ENCODE peak calls at places on chromosome 14, in five cellular contexts. One of them, this sample, is unnamed. For H3K79me2, the result is how much of the 10 kb centered on the place peaks cover.

GRCh38 chr14:100237735-100238418 is 1.1 kb upstream of the YY1 start:
- DNase-seq in neural progenitor cell: peak
- DNase-seq in OCI-LY7: peak
- DNase-seq in fibroblast of lung: peak
- DNase-seq in H9: peak
- DNase-seq in this sample: peak

GRCh38 chr14:104795468-104795780 is at the start of gene AKT1:
- DNase-seq in neural progenitor cell: peak
- DNase-seq in OCI-LY7: no peak
- DNase-seq in fibroblast of lung: no peak
- DNase-seq in H9: no peak
- DNase-seq in this sample: no peak

GRCh38 chr14:40123816-40124215 is 691.6 kb upstream of the FBXO33 start:
- DNase-seq in neural progenitor cell: no peak
- DNase-seq in OCI-LY7: no peak
- DNase-seq in fibroblast of lung: peak
- DNase-seq in H9: no peak
- DNase-seq in this sample: no peak

GRCh38 chr14:77808250-77808649 is 8.3 kb downstream of the ADCK1 start:
- DNase-seq in neural progenitor cell: no peak
- DNase-seq in OCI-LY7: no peak
- DNase-seq in fibroblast of lung: no peak
- DNase-seq in H9: no peak
- DNase-seq in this sample: no peak

GRCh38 chr14:24297190-24297964 is 2.2 kb downstream of the DHRS1 start:
- DNase-seq in neural progenitor cell: peak
- DNase-seq in OCI-LY7: peak
- DNase-seq in fibroblast of lung: no peak
- DNase-seq in H9: no peak
- DNase-seq in this sample: no peak

GRCh38 chr14:74516451-74517155 is 23.0 kb downstream of the ISCA2 start:
- DNase-seq in neural progenitor cell: peak
- DNase-seq in OCI-LY7: no peak
- DNase-seq in fibroblast of lung: peak
- DNase-seq in H9: peak
- DNase-seq in this sample: no peak

GRCh38 chr14:77158175-77158908 is 16.8 kb upstream of the ZDHHC22 start:
- DNase-seq in neural progenitor cell: peak
- DNase-seq in OCI-LY7: no peak
- DNase-seq in fibroblast of lung: peak
- DNase-seq in H9: peak
- DNase-seq in this sample: no peak

GRCh38 chr14:30681752-30682355 is 59.7 kb downstream of the SCFD1 start:
- DNase-seq in neural progenitor cell: no peak
- DNase-seq in OCI-LY7: peak
- DNase-seq in fibroblast of lung: no peak
- DNase-seq in H9: no peak
- DNase-seq in this sample: peak

GRCh38 chr14:96060161-96060933 is 21.2 kb downstream of the C14orf132 start:
- DNase-seq in neural progenitor cell: no peak
- DNase-seq in OCI-LY7: no peak
- DNase-seq in fibroblast of lung: no peak
- DNase-seq in H9: peak
- DNase-seq in this sample: no peak

GRCh38 chr14:105470812-105471771 is 3.5 kb upstream of the CRIP2 start:
- DNase-seq in neural progenitor cell: peak
- DNase-seq in OCI-LY7: no peak
- DNase-seq in fibroblast of lung: no peak
- DNase-seq in H9: peak
- DNase-seq in this sample: peak

GRCh38 chr14:70585221-70585620 is 15.2 kb downstream of the MED6 start:
- DNase-seq in neural progenitor cell: peak
- DNase-seq in OCI-LY7: no peak
- DNase-seq in fibroblast of lung: no peak
- DNase-seq in H9: no peak
- DNase-seq in this sample: no peak

GRCh38 chr14:96584199-96584906 is 82.2 kb downstream of the PAPOLA start:
- DNase-seq in neural progenitor cell: peak
- DNase-seq in OCI-LY7: peak
- DNase-seq in fibroblast of lung: peak
- DNase-seq in H9: peak
- DNase-seq in this sample: peak

GRCh38 chr14:41051801-41052200 is 554.9 kb upstream of the LRFN5 start:
- DNase-seq in neural progenitor cell: peak
- DNase-seq in OCI-LY7: no peak
- DNase-seq in fibroblast of lung: no peak
- DNase-seq in H9: no peak
- DNase-seq in this sample: no peak

GRCh38 chr14:104423224-104423681 is 156.3 kb upstream of the C14orf180 start:
- DNase-seq in neural progenitor cell: no peak
- DNase-seq in OCI-LY7: no peak
- DNase-seq in fibroblast of lung: no peak
- DNase-seq in H9: no peak
- DNase-seq in this sample: no peak

GRCh38 chr14:75619598-75619997 is 41.1 kb downstream of the ERG28 start:
- DNase-seq in neural progenitor cell: no peak
- DNase-seq in OCI-LY7: no peak
- DNase-seq in fibroblast of lung: no peak
- DNase-seq in H9: no peak
- DNase-seq in this sample: no peak

GRCh38 chr14:65972346-65972745 is 513.8 kb upstream of the CCDC196 start:
- DNase-seq in neural progenitor cell: no peak
- DNase-seq in OCI-LY7: no peak
- DNase-seq in fibroblast of lung: peak
- DNase-seq in H9: no peak
- DNase-seq in this sample: no peak

GRCh38 chr14:73249564-73250316 is 12.4 kb downstream of the PAPLN start:
- DNase-seq in neural progenitor cell: no peak
- DNase-seq in OCI-LY7: no peak
- DNase-seq in fibroblast of lung: no peak
- DNase-seq in H9: no peak
- DNase-seq in this sample: no peak

GRCh38 chr14:91219505-91220389 is 24.8 kb downstream of the GPR68 start:
- DNase-seq in neural progenitor cell: no peak
- DNase-seq in OCI-LY7: no peak
- DNase-seq in fibroblast of lung: no peak
- DNase-seq in H9: no peak
- DNase-seq in this sample: no peak

GRCh38 chr14:104731249-104731924 is 7.4 kb downstream of the ADSS1 start:
- DNase-seq in neural progenitor cell: peak
- DNase-seq in OCI-LY7: peak
- DNase-seq in fibroblast of lung: no peak
- DNase-seq in H9: peak
- DNase-seq in this sample: peak

GRCh38 chr14:85622986-85623385 is 93.0 kb downstream of the FLRT2 start:
- DNase-seq in neural progenitor cell: no peak
- DNase-seq in OCI-LY7: no peak
- DNase-seq in fibroblast of lung: no peak
- DNase-seq in H9: no peak
- DNase-seq in this sample: no peak

GRCh38 chr14:21501568-21501967 is 9.6 kb downstream of the METTL3 start:
- DNase-seq in neural progenitor cell: no peak
- DNase-seq in OCI-LY7: no peak
- DNase-seq in fibroblast of lung: no peak
- DNase-seq in H9: no peak
- DNase-seq in this sample: no peak

GRCh38 chr14:21506557-21506956 is 4.6 kb downstream of the METTL3 start:
- DNase-seq in neural progenitor cell: no peak
- DNase-seq in OCI-LY7: no peak
- DNase-seq in fibroblast of lung: no peak
- DNase-seq in H9: no peak
- DNase-seq in this sample: no peak

GRCh38 chr14:21509432-21510143 is 1.6 kb downstream of the METTL3 start:
- DNase-seq in neural progenitor cell: no peak
- DNase-seq in OCI-LY7: no peak
- DNase-seq in fibroblast of lung: no peak
- DNase-seq in H9: no peak
- DNase-seq in this sample: no peak

GRCh38 chr14:21503376-21503775 is 7.8 kb downstream of the METTL3 start:
- DNase-seq in neural progenitor cell: no peak
- DNase-seq in OCI-LY7: no peak
- DNase-seq in fibroblast of lung: no peak
- DNase-seq in H9: no peak
- DNase-seq in this sample: no peak

GRCh38 chr14:21505009-21505553 is 6.1 kb downstream of the METTL3 start:
- DNase-seq in neural progenitor cell: no peak
- DNase-seq in OCI-LY7: no peak
- DNase-seq in fibroblast of lung: no peak
- DNase-seq in H9: no peak
- DNase-seq in this sample: no peak
- H3K4me2 ChIP-seq in neural progenitor cell: no peak
- H3K4me2 ChIP-seq in OCI-LY7: no peak
- H3K4me2 ChIP-seq in fibroblast of lung: no peak
- H3K4me2 ChIP-seq in H9: no peak
- H3K4me2 ChIP-seq in this sample: no peak

GRCh38 chr14:22601456-22601855 is 3.4 kb downstream of the ABHD4 start:
- DNase-seq in neural progenitor cell: no peak
- DNase-seq in OCI-LY7: no peak
- DNase-seq in fibroblast of lung: no peak
- DNase-seq in H9: no peak
- DNase-seq in this sample: no peak

GRCh38 chr14:22600027-22600426 is 1.9 kb downstream of the ABHD4 start:
- DNase-seq in neural progenitor cell: no peak
- DNase-seq in OCI-LY7: no peak
- DNase-seq in fibroblast of lung: no peak
- DNase-seq in H9: no peak
- DNase-seq in this sample: peak

GRCh38 chr14:22602011-22602410 is 3.9 kb downstream of the ABHD4 start:
- DNase-seq in neural progenitor cell: no peak
- DNase-seq in OCI-LY7: peak
- DNase-seq in fibroblast of lung: no peak
- DNase-seq in H9: no peak
- DNase-seq in this sample: no peak

GRCh38 chr14:22599349-22599748 is 1.2 kb downstream of the ABHD4 start:
- DNase-seq in neural progenitor cell: no peak
- DNase-seq in OCI-LY7: no peak
- DNase-seq in fibroblast of lung: no peak
- DNase-seq in H9: no peak
- DNase-seq in this sample: no peak

GRCh38 chr14:22602853-22603252 is 4.8 kb downstream of the ABHD4 start:
- DNase-seq in neural progenitor cell: no peak
- DNase-seq in OCI-LY7: no peak
- DNase-seq in fibroblast of lung: no peak
- DNase-seq in H9: no peak
- DNase-seq in this sample: no peak
- H3K79me2 ChIP-seq in neural progenitor cell: under half
- H3K79me2 ChIP-seq in OCI-LY7: under half
- H3K79me2 ChIP-seq in fibroblast of lung: under half
- H3K79me2 ChIP-seq in H9: under half
- H3K79me2 ChIP-seq in this sample: under half

DNA sequence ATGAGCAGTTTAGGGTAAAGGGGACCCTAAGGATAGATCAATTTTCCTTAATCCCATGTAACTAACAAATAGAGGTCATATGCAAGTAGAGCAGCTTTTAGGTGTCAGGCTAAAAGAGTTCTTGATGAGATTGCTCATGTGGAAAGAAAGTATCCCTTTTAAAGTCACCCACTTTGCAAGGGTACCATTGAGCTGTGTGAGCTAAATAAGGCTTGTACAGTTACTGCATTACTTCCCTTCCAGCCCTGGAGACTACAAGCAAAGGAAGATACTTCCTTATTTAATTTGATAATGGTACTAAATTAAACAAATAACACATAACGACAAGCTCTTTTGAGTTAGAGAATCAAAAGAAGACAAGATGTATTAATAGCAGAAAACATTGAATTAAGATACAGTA is 191.7 kb downstream of the TMX1 start:
- DNase-seq in neural progenitor cell: no peak
- DNase-seq in OCI-LY7: no peak
- DNase-seq in fibroblast of lung: no peak
- DNase-seq in H9: no peak
- DNase-seq in this sample: peak
- H3K4me2 ChIP-seq in neural progenitor cell: no peak
- H3K4me2 ChIP-seq in OCI-LY7: no peak
- H3K4me2 ChIP-seq in fibroblast of lung: no peak
- H3K4me2 ChIP-seq in H9: no peak
- H3K4me2 ChIP-seq in this sample: no peak

GRCh38 chr14:51613436-51613835 is 38.3 kb upstream of the FRMD6 start:
- DNase-seq in neural progenitor cell: no peak
- DNase-seq in OCI-LY7: no peak
- DNase-seq in fibroblast of lung: no peak
- DNase-seq in H9: no peak
- DNase-seq in this sample: no peak
- H3K79me2 ChIP-seq in neural progenitor cell: under half
- H3K79me2 ChIP-seq in OCI-LY7: under half
- H3K79me2 ChIP-seq in fibroblast of lung: under half
- H3K79me2 ChIP-seq in H9: under half
- H3K79me2 ChIP-seq in this sample: under half

GRCh38 chr14:36973806-36974442 is 198.5 kb downstream of the SLC25A21 start:
- DNase-seq in neural progenitor cell: no peak
- DNase-seq in OCI-LY7: no peak
- DNase-seq in fibroblast of lung: peak
- DNase-seq in H9: no peak
- DNase-seq in this sample: no peak
- H3K4me2 ChIP-seq in neural progenitor cell: no peak
- H3K4me2 ChIP-seq in OCI-LY7: no peak
- H3K4me2 ChIP-seq in fibroblast of lung: no peak
- H3K4me2 ChIP-seq in H9: no peak
- H3K4me2 ChIP-seq in this sample: no peak

This sample was measured in Karpas-422.